ENCODE peak calls at places on chromosome X, in four cellular contexts. One of them, this sample, is unnamed.

GRCh38 chrX:50204364-50204899 is at the start of gene CCNB3:
- DNase-seq in activated gamma-delta T cell treated with Interleukin-2 at 50 U/mL for 16 hours: peak; percentile 61
- DNase-seq in T47D: peak; percentile 30
- DNase-seq in effector memory CD4-positive, alpha-beta T cell: peak; percentile 62
- DNase-seq in this sample: peak; percentile 26

GRCh38 chrX:91435465-91435864 is 826 bp downstream of the PABPC5 start:
- DNase-seq in activated gamma-delta T cell treated with Interleukin-2 at 50 U/mL for 16 hours: no peak
- DNase-seq in T47D: no peak
- DNase-seq in effector memory CD4-positive, alpha-beta T cell: no peak
- DNase-seq in this sample: no peak

GRCh38 chrX:152912121-152912520 is 14.3 kb downstream of the ZNF185 start:
- DNase-seq in activated gamma-delta T cell treated with Interleukin-2 at 50 U/mL for 16 hours: no peak
- DNase-seq in T47D: no peak
- DNase-seq in effector memory CD4-positive, alpha-beta T cell: no peak
- DNase-seq in this sample: no peak

GRCh38 chrX:21528076-21528475 is 130.1 kb downstream of the KLHL34 start:
- DNase-seq in activated gamma-delta T cell treated with Interleukin-2 at 50 U/mL for 16 hours: no peak
- DNase-seq in T47D: no peak
- DNase-seq in effector memory CD4-positive, alpha-beta T cell: no peak
- DNase-seq in this sample: no peak

GRCh38 chrX:118751950-118752783 is 24.8 kb downstream of the IL13RA1 start:
- DNase-seq in activated gamma-delta T cell treated with Interleukin-2 at 50 U/mL for 16 hours: no peak
- DNase-seq in T47D: no peak
- DNase-seq in effector memory CD4-positive, alpha-beta T cell: no peak
- DNase-seq in this sample: no peak

GRCh38 chrX:134622056-134622812 is 36.0 kb downstream of the PLAC1 start:
- DNase-seq in activated gamma-delta T cell treated with Interleukin-2 at 50 U/mL for 16 hours: no peak
- DNase-seq in T47D: no peak
- DNase-seq in effector memory CD4-positive, alpha-beta T cell: no peak
- DNase-seq in this sample: peak; percentile 64

GRCh38 chrX:24027985-24028384 is 999 bp upstream of the KLHL15 start:
- DNase-seq in activated gamma-delta T cell treated with Interleukin-2 at 50 U/mL for 16 hours: no peak
- DNase-seq in T47D: no peak
- DNase-seq in effector memory CD4-positive, alpha-beta T cell: no peak
- DNase-seq in this sample: no peak

GRCh38 chrX:69232945-69233344 is 67.7 kb upstream of the PJA1 start:
- DNase-seq in activated gamma-delta T cell treated with Interleukin-2 at 50 U/mL for 16 hours: no peak
- DNase-seq in T47D: no peak
- DNase-seq in effector memory CD4-positive, alpha-beta T cell: no peak
- DNase-seq in this sample: no peak

GRCh38 chrX:77785746-77786548 is at the start of gene ATRX:
- DNase-seq in activated gamma-delta T cell treated with Interleukin-2 at 50 U/mL for 16 hours: peak; percentile 67
- DNase-seq in T47D: peak; percentile 52
- DNase-seq in effector memory CD4-positive, alpha-beta T cell: peak; percentile 71
- DNase-seq in this sample: peak; percentile 33